ENCODE peak calls at places on chromosomes 6 and 20, in five cellular contexts. M is astrocyte of the spinal cord, H is AG04449, R is HepG2, G is Caco-2. J is an unnamed sample.

GRCh38 chr6:167855825-167856425 is 29.2 kb downstream of the AFDN start:
- DNase-seq in M (peak), H (peak), R (peak), G (peak), J (peak)

GRCh38 chr6:87736809-87737540 is 34.9 kb upstream of the AKIRIN2 start:
- DNase-seq in M (no peak), H (no peak), R (no peak), G (no peak), J (no peak)

GRCh38 chr20:13984211-13984610 is 6.2 kb downstream of the SEL1L2 start:
- DNase-seq in M (no peak), H (no peak), R (no peak), G (no peak), J (no peak)

GRCh38 chr20:7859371-7859802 is 80.9 kb downstream of the HAO1 start:
- DNase-seq in M (peak), H (no peak), R (peak), G (peak), J (peak)

GRCh38 chr6:163777379-163777686 is 362.8 kb downstream of the QKI start:
- DNase-seq in M (no peak), H (no peak), R (no peak), G (no peak), J (no peak)

GRCh38 chr6:20038805-20039204 is 173.5 kb downstream of the MBOAT1 start:
- DNase-seq in M (no peak), H (no peak), R (no peak), G (no peak), J (peak)

GRCh38 chr6:41976794-41977484 is 35.3 kb upstream of the CCND3 start:
- DNase-seq in M (peak), H (no peak), R (peak), G (no peak), J (peak)

GRCh38 chr6:157528931-157529653 is 148.1 kb downstream of the ZDHHC14 start:
- DNase-seq in M (peak), H (no peak), R (peak), G (peak), J (peak)

GRCh38 chr6:81561731-81562130 is 190.8 kb downstream of the TENT5A start:
- DNase-seq in M (peak), H (no peak), R (no peak), G (no peak), J (peak)

GRCh38 chr6:28729501-28730402 is 194.0 kb downstream of the TRIM27 start:
- DNase-seq in M (no peak), H (no peak), R (no peak), G (no peak), J (no peak)

GRCh38 chr20:10332656-10333421 is 101.2 kb downstream of the MKKS start:
- DNase-seq in M (peak), H (no peak), R (no peak), G (no peak), J (peak)

GRCh38 chr20:52294106-52294628 is 102.6 kb upstream of the ZFP64 start:
- DNase-seq in M (no peak), H (no peak), R (no peak), G (no peak), J (no peak)

GRCh38 chr6:130008236-130008873 is 10.0 kb upstream of the L3MBTL3 start:
- DNase-seq in M (no peak), H (no peak), R (no peak), G (no peak), J (no peak)

GRCh38 chr6:160950507-160950906 is 41.1 kb upstream of the MAP3K4 start:
- DNase-seq in M (peak), H (peak), R (no peak), G (no peak), J (no peak)

GRCh38 chr20:10131612-10132345 is 86.9 kb upstream of the SNAP25 start:
- DNase-seq in M (peak), H (no peak), R (no peak), G (no peak), J (peak)

GRCh38 chr6:153121311-153121710 is 9.8 kb downstream of the RGS17 start:
- DNase-seq in M (no peak), H (no peak), R (no peak), G (no peak), J (peak)

GRCh38 chr20:60806824-60807223 is 445.2 kb upstream of the CDH4 start:
- DNase-seq in M (no peak), H (no peak), R (no peak), G (no peak), J (no peak)

GRCh38 chr20:23995905-23996666 is 7.5 kb upstream of the GGTLC1 start:
- DNase-seq in M (peak), H (no peak), R (peak), G (peak), J (peak)

GRCh38 chr20:48729538-48729937 is 98.3 kb downstream of the PREX1 start:
- DNase-seq in M (no peak), H (no peak), R (no peak), G (no peak), J (no peak)

GRCh38 chr20:48727226-48727625 is 100.6 kb downstream of the PREX1 start:
- DNase-seq in M (no peak), H (no peak), R (no peak), G (no peak), J (no peak)

GRCh38 chr20:48725589-48725991 is 102.2 kb downstream of the PREX1 start:
- DNase-seq in M (no peak), H (no peak), R (no peak), G (peak), J (peak)

GRCh38 chr20:48730977-48731376 is 96.8 kb downstream of the PREX1 start:
- DNase-seq in M (no peak), H (no peak), R (no peak), G (no peak), J (no peak)

GRCh38 chr20:48728042-48728837 is 99.6 kb downstream of the PREX1 start:
- DNase-seq in M (no peak), H (no peak), R (no peak), G (no peak), J (no peak)
- TF ChIP-seq CTCF in M (no peak), H (no peak), R (no peak), G (no peak), J (no peak)

DNA sequence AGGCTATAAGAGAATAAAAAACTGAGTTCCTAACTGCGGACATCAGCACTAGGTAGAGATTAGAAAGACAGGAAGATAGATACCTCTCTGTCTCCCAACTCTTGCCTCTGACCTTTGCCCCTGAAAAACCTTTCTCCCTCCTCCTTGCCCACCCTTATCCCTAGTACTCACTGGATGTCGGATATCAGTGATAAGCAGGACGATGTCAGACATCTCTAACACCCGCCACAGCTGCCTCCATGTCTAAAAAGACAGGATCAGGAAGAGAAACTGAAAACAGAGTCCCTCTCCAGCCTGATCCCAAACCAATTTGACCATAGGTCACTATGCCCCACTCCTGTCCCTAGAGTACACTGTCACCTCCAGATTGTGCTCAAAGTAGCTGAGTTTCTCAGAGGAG is 1.9 kb downstream of the GNL1 start:
- DNase-seq in M (no peak), H (no peak), R (no peak), G (no peak), J (no peak)
- H3K4me3 ChIP-seq in M (no peak), H (no peak), R (no peak), G (no peak), J (peak)

DNA sequence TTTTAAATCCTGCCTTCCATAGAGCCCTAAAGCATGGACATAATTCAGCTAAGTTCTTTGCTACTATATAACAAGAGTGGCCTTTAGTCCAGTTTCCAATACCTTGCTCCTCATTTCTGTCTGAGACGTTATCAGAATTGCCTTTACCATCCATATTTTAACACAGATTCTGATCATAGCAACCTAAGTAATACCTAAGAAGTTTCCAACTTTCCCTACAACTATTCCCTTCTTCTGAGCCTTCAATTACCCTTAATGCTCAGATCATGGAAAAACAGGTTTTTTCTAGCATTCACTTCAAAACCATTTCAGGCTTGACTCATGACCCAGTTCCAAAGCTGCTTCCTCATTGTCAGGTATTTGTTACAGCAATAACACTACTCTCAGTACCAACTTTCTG is 367.1 kb downstream of the C6orf118 start:
- DNase-seq in M (no peak), H (no peak), R (no peak), G (no peak), J (no peak)
- TF ChIP-seq CTCF in M (no peak), H (no peak), R (no peak), G (no peak), J (no peak)

DNA sequence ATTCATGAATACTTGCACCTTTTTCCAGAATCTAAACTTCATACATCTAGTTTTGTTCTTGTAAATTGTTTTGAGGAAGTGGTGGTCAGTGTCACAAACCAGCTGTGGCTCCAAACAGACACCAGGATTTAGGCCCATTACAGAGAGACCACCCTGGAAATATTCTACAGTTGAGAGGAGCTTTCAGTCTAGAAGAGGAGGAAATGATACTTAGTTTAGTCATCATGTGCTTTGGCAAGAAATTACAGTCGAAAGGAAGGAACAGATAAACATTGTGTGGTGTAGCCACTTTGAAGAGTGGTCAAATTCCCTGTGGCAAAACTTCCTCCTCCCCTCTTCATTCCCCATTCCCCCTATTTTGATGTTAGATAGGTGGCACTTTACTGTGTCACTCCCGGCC is 15.7 kb downstream of the DCBLD1 start:
- DNase-seq in M (peak), H (no peak), R (no peak), G (no peak), J (peak)
- H3K4me3 ChIP-seq in M (no peak), H (no peak), R (no peak), G (no peak), J (no peak)

DNA sequence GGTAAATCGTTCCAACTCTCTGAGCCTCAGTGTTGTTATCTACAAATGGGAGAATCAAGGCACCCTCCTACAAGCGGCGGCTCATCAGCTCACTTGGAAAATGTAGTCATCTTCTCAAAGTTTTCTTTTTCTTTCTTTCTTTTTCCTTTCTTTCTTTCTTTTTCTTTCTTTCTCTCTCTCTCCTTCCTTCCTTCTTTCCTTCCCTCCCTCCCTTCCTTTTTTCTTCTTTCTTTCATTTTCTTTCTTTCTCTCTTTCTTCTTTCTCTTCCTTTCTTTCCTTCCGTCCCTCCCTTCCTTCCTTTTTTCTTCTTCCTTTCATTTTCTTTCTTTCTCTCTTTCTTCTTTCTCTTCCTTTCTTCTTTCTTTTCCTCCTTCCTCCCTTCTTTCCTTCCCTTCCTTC is 55.0 kb upstream of the TGM3 start:
- DNase-seq in M (no peak), H (no peak), R (no peak), G (no peak), J (no peak)
- TF ChIP-seq CTCF in M (no peak), H (no peak), R (no peak), G (no peak), J (no peak)